ENCODE peak calls at places on chromosomes 12 and 14, in five cellular contexts. G, H, F, Y and X are unnamed samples.

GRCh38 chr12:80551897-80552296 is 107.9 kb downstream of the PTPRQ start:
- DNase-seq in H (no peak), G (peak), Y (no peak), F (no peak), X (peak)

GRCh38 chr12:3795096-3795799 is 42.3 kb upstream of the CRACR2A start:
- DNase-seq in G (no peak), H (no peak), Y (no peak), F (no peak), X (no peak)

GRCh38 chr12:3624273-3624672 is 128.6 kb downstream of the CRACR2A start:
- DNase-seq in F (no peak), H (no peak), G (no peak), Y (no peak), X (no peak)

GRCh38 chr12:106841471-106842302 is 67.2 kb downstream of the RIC8B start:
- DNase-seq in Y (peak), F (no peak), H (no peak), G (peak), X (peak)

GRCh38 chr12:106583578-106584103 is 837 bp downstream of the RFX4 start:
- DNase-seq in H (no peak), Y (peak), F (no peak), G (peak), X (no peak)

GRCh38 chr12:52191841-52192791 is at the start of gene KRT80:
- DNase-seq in H (peak), G (peak), F (no peak), Y (no peak), X (peak)

GRCh38 chr14:55418411-55418810 is 6.8 kb upstream of the ATG14 start:
- DNase-seq in Y (no peak), H (no peak), F (no peak), G (no peak), X (no peak)

GRCh38 chr12:81962126-81962856 is 203.1 kb upstream of the PPFIA2 start:
- DNase-seq in G (no peak), F (no peak), H (no peak), Y (no peak), X (no peak)

GRCh38 chr14:79161576-79161975 is 991.4 kb downstream of the NRXN3 start:
- DNase-seq in F (no peak), G (peak), H (no peak), Y (peak), X (peak)

GRCh38 chr14:101500061-101500460 is 61.2 kb upstream of the DIO3 start:
- DNase-seq in H (no peak), F (no peak), Y (peak), G (no peak), X (no peak)

GRCh38 chr12:77130193-77130592 is 64.8 kb upstream of the E2F7 start:
- DNase-seq in H (no peak), F (no peak), G (no peak), Y (no peak), X (no peak)

GRCh38 chr14:89417469-89418225 is 614 bp upstream of the FOXN3 start:
- DNase-seq in G (peak), H (peak), Y (peak), F (peak), X (peak)

GRCh38 chr12:87336814-87337336 is 692.3 kb downstream of the C12orf50 start:
- DNase-seq in H (no peak), Y (no peak), F (no peak), G (peak), X (no peak)

GRCh38 chr12:47188576-47189441 is 109.0 kb upstream of the AMIGO2 start:
- DNase-seq in Y (no peak), F (no peak), G (peak), H (no peak), X (peak)

GRCh38 chr12:67355428-67356385 is 86.5 kb downstream of the CAND1 start:
- DNase-seq in Y (peak), F (no peak), H (no peak), G (peak), X (peak)

GRCh38 chr14:103099081-103099732 is 4.7 kb downstream of the EXOC3L4 start:
- DNase-seq in G (no peak), Y (peak), H (peak), F (no peak), X (no peak)

GRCh38 chr12:128813883-128814282 is 9.9 kb downstream of the SLC15A4 start:
- DNase-seq in G (no peak), F (no peak), H (no peak), Y (no peak), X (no peak)

GRCh38 chr12:59393506-59393905 is 202.3 kb upstream of the SLC16A7 start:
- DNase-seq in F (no peak), H (no peak), G (no peak), Y (no peak), X (no peak)

GRCh38 chr12:106030210-106031175 is 108.3 kb downstream of the NUAK1 start:
- DNase-seq in G (peak), F (no peak), Y (no peak), H (no peak), X (peak)

GRCh38 chr12:38113991-38114390 is 202.6 kb upstream of the ALG10B start:
- DNase-seq in H (no peak), G (no peak), Y (no peak), F (no peak), X (no peak)

GRCh38 chr14:103228076-103228806 is 105.0 kb downstream of the TNFAIP2 start:
- DNase-seq in H (no peak), F (no peak), G (no peak), Y (no peak), X (no peak)

GRCh38 chr12:53684654-53685220 is 8.9 kb upstream of the ATP5MC2 start:
- DNase-seq in G (no peak), Y (no peak), F (no peak), H (no peak), X (no peak)

GRCh38 chr12:41188058-41188840 is at the start of gene PDZRN4:
- DNase-seq in H (peak), Y (peak), F (no peak), G (no peak), X (no peak)

GRCh38 chr12:96234591-96235496 is 40.7 kb downstream of the ELK3 start:
- DNase-seq in G (no peak), Y (no peak), F (no peak), H (no peak), X (no peak)

GRCh38 chr12:11684393-11684792 is 34.9 kb downstream of the ETV6 start:
- DNase-seq in Y (no peak), F (no peak), H (no peak), G (no peak), X (no peak)

GRCh38 chr14:74401504-74402241 is 24.3 kb downstream of the SYNDIG1L start:
- DNase-seq in Y (peak), F (peak), H (no peak), G (no peak), X (no peak)

GRCh38 chr14:99250636-99251208 is 21.3 kb downstream of the BCL11B start:
- DNase-seq in G (no peak), F (no peak), Y (no peak), H (no peak), X (no peak)

GRCh38 chr12:111190741-111191526 is 178.0 kb downstream of the PHETA1 start:
- DNase-seq in G (no peak), F (no peak), Y (no peak), H (no peak), X (no peak)

GRCh38 chr12:84698576-84699333 is 213.8 kb downstream of the SLC6A15 start:
- DNase-seq in F (no peak), Y (no peak), G (no peak), H (no peak), X (no peak)

GRCh38 chr14:23385840-23386657 is 9.2 kb downstream of the CMTM5 start:
- DNase-seq in Y (peak), H (peak), G (no peak), F (no peak), X (no peak)

GRCh38 chr14:73764881-73765280 is 50.7 kb upstream of the PNMA1 start:
- DNase-seq in G (peak), H (peak), Y (peak), F (no peak), X (no peak)

GRCh38 chr12:53427905-53428594 is 4.4 kb downstream of the AMHR2 start:
- DNase-seq in G (peak), H (no peak), F (no peak), Y (no peak), X (peak)

GRCh38 chr12:32834122-32834521 is 62.5 kb downstream of the PKP2 start:
- DNase-seq in F (no peak), Y (no peak), H (no peak), G (no peak), X (no peak)

GRCh38 chr12:12890492-12890814 is 909 bp upstream of the GPRC5A start:
- DNase-seq in F (no peak), H (peak), G (no peak), Y (no peak), X (no peak)

GRCh38 chr12:12889701-12890100 is 1.7 kb upstream of the GPRC5A start:
- DNase-seq in F (no peak), Y (no peak), H (no peak), G (no peak), X (no peak)

GRCh38 chr12:12891646-12892355 is 439 bp downstream of the GPRC5A start:
- DNase-seq in Y (no peak), F (no peak), G (no peak), H (no peak), X (peak)

GRCh38 chr12:12892670-12893290 is 1.4 kb downstream of the GPRC5A start:
- DNase-seq in Y (peak), G (no peak), H (no peak), F (no peak), X (peak)

DNA sequence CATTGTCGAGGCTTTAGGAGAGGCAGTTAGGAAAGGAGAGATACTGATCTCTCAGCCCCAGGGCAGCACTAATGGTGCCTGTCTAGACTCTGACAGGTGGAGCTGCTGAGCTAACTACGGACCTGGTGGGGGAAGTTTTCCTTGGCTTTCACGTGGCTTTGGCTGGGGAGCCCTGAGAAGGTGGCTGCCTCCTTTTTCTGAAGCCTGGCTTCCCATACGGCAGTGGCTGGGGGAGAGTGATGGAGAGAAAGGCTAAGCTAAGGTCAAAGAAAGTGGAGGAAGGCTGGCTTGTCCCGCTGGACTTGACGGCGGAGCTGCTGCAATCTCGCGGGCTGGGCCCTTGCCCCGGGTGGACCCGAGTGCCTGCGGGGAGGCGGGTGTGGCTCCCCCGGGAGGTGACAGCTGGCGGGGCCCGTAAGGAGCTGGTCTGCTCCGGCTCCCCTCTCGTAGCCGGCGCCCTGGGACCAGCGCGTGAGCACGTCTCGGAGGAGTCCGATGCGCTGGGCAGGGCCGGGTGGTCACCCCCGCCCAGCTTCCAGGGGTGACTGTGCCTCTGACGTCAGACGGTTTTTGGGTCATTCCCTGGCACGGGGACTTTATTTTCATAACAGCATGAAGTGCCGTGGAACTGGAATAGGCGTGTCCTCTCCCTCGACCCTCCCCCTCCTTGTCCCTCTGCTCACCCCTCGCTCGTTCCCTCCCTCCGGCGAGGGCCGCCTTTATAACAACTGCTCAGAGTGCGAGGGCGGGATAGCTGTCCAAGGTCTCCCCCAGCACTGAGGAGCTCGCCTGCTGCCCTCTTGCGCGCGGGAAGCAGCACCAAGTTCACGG is at the start of gene GPRC5A:
- DNase-seq in H (peak), Y (peak), F (no peak), G (peak), X (peak)
- TF ChIP-seq CTCF in H (no peak), Y (peak), F (no peak), G (peak), X (peak)

DNA sequence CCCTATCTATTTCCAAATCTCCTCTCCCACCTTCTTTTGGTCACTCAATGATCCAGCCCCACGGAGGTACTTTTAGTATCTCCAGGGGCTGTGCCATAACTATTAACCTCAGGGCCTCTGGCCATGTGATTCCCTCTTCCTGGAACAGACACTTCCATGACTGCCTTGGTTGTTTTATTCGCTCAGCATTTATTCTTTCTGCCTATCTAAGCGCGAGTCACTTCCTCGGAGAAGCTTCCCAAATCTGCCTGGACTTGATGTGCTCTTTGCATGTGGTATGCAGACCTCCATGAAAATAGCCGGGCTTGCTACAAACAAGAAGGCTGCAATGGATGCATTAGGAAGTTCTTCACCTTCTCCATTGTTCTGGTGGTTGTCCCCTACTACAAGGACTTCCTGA is 939.0 kb upstream of the TMEM132C start:
- DNase-seq in Y (no peak), F (no peak), G (no peak), H (no peak), X (no peak)
- TF ChIP-seq CTCF in Y (no peak), F (no peak), G (no peak), H (no peak), X (no peak)

DNA sequence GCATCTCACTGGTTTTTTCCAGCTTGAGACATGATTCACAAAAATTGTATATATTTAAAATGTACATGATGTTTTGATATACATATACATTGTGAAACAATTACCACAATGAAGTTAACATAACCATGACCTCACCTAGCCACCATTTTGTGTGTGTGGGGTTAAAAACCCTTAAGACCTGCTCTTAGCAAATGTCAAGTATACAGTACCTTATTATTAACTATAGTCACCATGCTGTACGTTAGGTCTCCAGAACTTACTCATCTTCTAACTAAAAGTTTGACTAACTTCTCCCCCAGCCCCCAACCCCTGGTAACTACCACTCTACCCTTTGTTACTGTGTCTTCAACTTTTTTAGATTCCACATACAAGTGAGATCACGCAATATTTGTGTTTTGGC is 52.6 kb downstream of the EIF2S3B start:
- DNase-seq in F (no peak), G (no peak), H (no peak), Y (no peak), X (no peak)
- TF ChIP-seq CTCF in F (no peak), G (no peak), H (no peak), Y (no peak), X (no peak)

GRCh38 chr14:53003776-53004175 is 52.9 kb upstream of the FERMT2 start:
- DNase-seq in Y (no peak), G (no peak), F (no peak), H (no peak), X (no peak)

GRCh38 chr14:53001787-53002378 is 51.0 kb upstream of the FERMT2 start:
- DNase-seq in Y (no peak), F (no peak), G (no peak), H (no peak), X (no peak)

GRCh38 chr14:53002576-53002975 is 51.7 kb upstream of the FERMT2 start:
- DNase-seq in Y (no peak), H (no peak), F (no peak), G (no peak), X (no peak)

GRCh38 chr14:53006931-53007330 is 56.1 kb upstream of the FERMT2 start:
- DNase-seq in F (no peak), Y (no peak), G (no peak), H (no peak), X (no peak)

GRCh38 chr14:53004976-53005375 is 54.1 kb upstream of the FERMT2 start:
- DNase-seq in Y (no peak), F (no peak), G (peak), H (no peak), X (no peak)
- TF ChIP-seq CTCF in Y (no peak), F (no peak), G (no peak), H (no peak), X (no peak)